ENCODE peak calls at places on chromosomes 7 and 10, in six cellular contexts. M is ELR, E is cardiac muscle cell, N is HFFc6, Q is anterior cingulate cortex, L is endodermal cell. I is an unnamed sample.

GRCh38 chr7:78080811-78081210 is 282.2 kb downstream of the PHTF2 start:
- DNase-seq in L (no peak), M (no peak), N (peak; percentile 22), Q (no peak), E (no peak), I (no peak)

GRCh38 chr7:253491-254336 is 36.3 kb upstream of the FOXL3 start:
- DNase-seq in L (no peak), M (no peak), Q (no peak), E (no peak), N (no peak), I (no peak)

GRCh38 chr7:74455933-74456332 is 2.2 kb downstream of the GTF2IRD1 start:
- DNase-seq in Q (no peak), N (no peak), L (no peak), M (no peak), E (peak; percentile 42), I (no peak)

GRCh38 chr7:98119257-98119918 is 12.7 kb downstream of the LMTK2 start:
- DNase-seq in Q (no peak), E (no peak), N (peak; percentile 61), M (peak; percentile 85), L (no peak), I (no peak)

GRCh38 chr7:110399421-110399820 is 691.5 kb upstream of the LRRN3 start:
- DNase-seq in N (no peak), E (no peak), L (no peak), M (no peak), Q (no peak), I (peak; percentile 78)

GRCh38 chr7:157690833-157691382 is 354.1 kb downstream of the DNAJB6 start:
- DNase-seq in M (no peak), E (peak; percentile 20), Q (peak; percentile 62), N (no peak), L (peak; percentile 94), I (no peak)

GRCh38 chr10:27240891-27241639 is 468 bp upstream of the ACBD5 start:
- DNase-seq in E (peak; percentile 17), Q (peak; percentile 19), L (peak; percentile 85), N (no peak), M (peak; percentile 30), I (peak; percentile 43)

GRCh38 chr7:102412548-102412947 is 16.4 kb downstream of the PRKRIP1 start:
- DNase-seq in Q (peak; percentile 8), N (peak; percentile 12), M (peak; percentile 46), E (no peak), L (peak; percentile 83), I (peak; percentile 54)

GRCh38 chr7:147981072-147981813 is 609.3 kb upstream of the C7orf33 start:
- DNase-seq in M (no peak), Q (no peak), L (no peak), N (no peak), E (peak; percentile 4), I (no peak)

GRCh38 chr7:37942934-37943610 is 22.6 kb downstream of the EPDR1 start:
- DNase-seq in N (no peak), Q (peak; percentile 9), E (peak; percentile 24), L (peak; percentile 77), M (no peak), I (no peak)

GRCh38 chr7:157662110-157662791 is 325.4 kb downstream of the DNAJB6 start:
- DNase-seq in L (peak; percentile 30), M (no peak), E (no peak), N (no peak), Q (no peak), I (no peak)

GRCh38 chr7:151089893-151090730 is 3.8 kb downstream of the AGAP3 start:
- DNase-seq in M (no peak), L (no peak), E (no peak), N (no peak), Q (no peak), I (no peak)

GRCh38 chr7:24742764-24743163 is 14.5 kb downstream of the GSDME start:
- DNase-seq in Q (no peak), E (no peak), N (no peak), M (no peak), L (no peak), I (no peak)

GRCh38 chr7:157785021-157785441 is 448.2 kb downstream of the DNAJB6 start:
- DNase-seq in N (no peak), M (no peak), Q (peak; percentile 61), L (no peak), E (no peak), I (no peak)

GRCh38 chr7:139897422-139898085 is 68.5 kb downstream of the TBXAS1 start:
- DNase-seq in E (no peak), N (no peak), M (no peak), Q (no peak), L (no peak), I (peak; percentile 23)

GRCh38 chr10:49457686-49458085 is 61.8 kb upstream of the DRGX start:
- DNase-seq in Q (no peak), N (no peak), M (no peak), E (no peak), L (no peak), I (peak; percentile 82)

GRCh38 chr7:1735806-1736468 is 65.9 kb downstream of the ELFN1 start:
- DNase-seq in L (no peak), E (no peak), Q (no peak), M (no peak), N (no peak), I (no peak)

GRCh38 chr10:3782456-3783312 is 2.3 kb downstream of the KLF6 start:
- DNase-seq in M (peak; percentile 94), L (peak; percentile 63), N (peak; percentile 93), E (peak; percentile 43), Q (peak; percentile 53), I (peak; percentile 59)

GRCh38 chr10:44422631-44423030 is 37.7 kb upstream of the CXCL12 start:
- DNase-seq in M (no peak), Q (no peak), L (no peak), N (no peak), E (no peak), I (no peak)

GRCh38 chr7:156777364-156778069 is 115.5 kb downstream of the LMBR1 start:
- DNase-seq in E (no peak), N (no peak), M (peak; percentile 22), Q (no peak), L (no peak), I (no peak)